ENCODE peak calls at places on chromosomes 3 and 15, in ten cellular contexts. M, F, N, O, E, C, P, L, Y and U are unnamed samples.
A peak's percentile ranks its signal among the peaks of the same experiment; 100 is the strongest.

GRCh38 chr3:43769097-43769470 is 78.3 kb downstream of the ABHD5 start:
- DNase-seq in M (no peak), F (no peak), N (no peak), O (no peak), E (no peak), C (no peak), P (no peak), L (no peak), Y (no peak), U (no peak)

GRCh38 chr3:12842469-12842868 is 1.1 kb upstream of the RPL32 start:
- DNase-seq in M (no peak), F (no peak), N (no peak), O (no peak), E (no peak), C (no peak), P (no peak), L (no peak), Y (no peak), U (no peak)

GRCh38 chr15:101315736-101316135 is 20.7 kb upstream of the SNRPA1 start:
- DNase-seq in M (no peak), F (peak; percentile 76), N (no peak), O (no peak), E (no peak), C (no peak), P (no peak), L (no peak), Y (no peak), U (no peak)

GRCh38 chr3:131717493-131717892 is 214.7 kb upstream of the MRPL3 start:
- DNase-seq in M (no peak), F (no peak), N (no peak), O (no peak), E (peak; percentile 31), C (no peak), P (no peak), L (no peak), Y (no peak), U (no peak)

GRCh38 chr3:29619676-29620075 is 338.8 kb downstream of the RBMS3 start:
- DNase-seq in M (no peak), F (no peak), N (no peak), O (no peak), E (no peak), C (no peak), P (no peak), L (no peak), Y (no peak), U (no peak)

GRCh38 chr3:171261487-171261886 is 198.7 kb downstream of the TNIK start:
- DNase-seq in M (peak; percentile 41), F (no peak), N (no peak), O (no peak), E (no peak), C (peak; percentile 17), P (no peak), L (no peak), Y (no peak), U (no peak)

GRCh38 chr15:35748105-35748504 is 202.1 kb upstream of the DPH6 start:
- DNase-seq in M (no peak), F (no peak), N (no peak), O (no peak), E (no peak), C (no peak), P (peak; percentile 13), L (no peak), Y (no peak), U (no peak)

GRCh38 chr3:76349715-76350480 is 564.5 kb upstream of the ZNF717 start:
- DNase-seq in M (no peak), F (no peak), N (no peak), O (no peak), E (no peak), C (no peak), P (no peak), L (no peak), Y (no peak), U (no peak)

GRCh38 chr3:22887664-22888291 is 315.3 kb upstream of the UBE2E2 start:
- DNase-seq in M (no peak), F (no peak), N (peak; percentile 0), O (no peak), E (peak; percentile 56), C (peak; percentile 8), P (peak; percentile 16), L (peak; percentile 14), Y (no peak), U (peak; percentile 1)

GRCh38 chr15:43518073-43518761 is 809 bp downstream of the MAP1A start:
- DNase-seq in M (no peak), F (peak; percentile 82), N (no peak), O (no peak), E (peak; percentile 75), C (peak; percentile 33), P (peak; percentile 31), L (peak; percentile 64), Y (peak; percentile 17), U (peak; percentile 90)

GRCh38 chr3:30241721-30242120 is 364.7 kb upstream of the TGFBR2 start:
- DNase-seq in M (no peak), F (no peak), N (no peak), O (no peak), E (no peak), C (no peak), P (no peak), L (no peak), Y (no peak), U (no peak)